ENCODE peak calls at places on chromosomes 3 and 15, in six cellular contexts. I, K, T, O, A and F are unnamed samples. For H3K36me3, the result is how much of the 10 kb centered on the place peaks cover.

GRCh38 chr3:154886437-154886836 is 193.7 kb upstream of the MME start:
- DNase-seq in O (peak), T (no peak), I (no peak), A (no peak), K (peak), F (peak)

GRCh38 chr3:24683511-24684384 is 189.1 kb upstream of the THRB start:
- DNase-seq in I (no peak), O (peak), T (peak), K (peak), A (no peak), F (no peak)

GRCh38 chr3:151312972-151313371 is 3.6 kb downstream of the GPR87 start:
- DNase-seq in K (no peak), T (no peak), I (no peak), O (no peak), A (no peak), F (no peak)

GRCh38 chr3:131903988-131904415 is 130.8 kb downstream of the CPNE4 start:
- DNase-seq in T (no peak), K (peak), I (no peak), A (no peak), O (peak), F (peak)

GRCh38 chr3:141949394-141949793 is 73.0 kb downstream of the ATP1B3 start:
- DNase-seq in K (no peak), I (no peak), A (no peak), T (no peak), O (no peak), F (no peak)

GRCh38 chr15:48149858-48150257 is 28.2 kb downstream of the MYEF2 start:
- DNase-seq in O (peak), T (no peak), I (no peak), A (no peak), K (peak), F (no peak)

GRCh38 chr15:34616613-34617012 is 33.2 kb upstream of the GOLGA8B start:
- DNase-seq in T (peak), A (no peak), K (peak), O (peak), I (no peak), F (peak)

GRCh38 chr3:116453676-116454346 is 8.5 kb upstream of the LSAMP start:
- DNase-seq in O (peak), K (no peak), A (no peak), I (no peak), T (no peak), F (no peak)

GRCh38 chr3:61526307-61526706 is 35.1 kb upstream of the PTPRG start:
- DNase-seq in T (no peak), K (no peak), O (no peak), I (no peak), A (no peak), F (no peak)

GRCh38 chr3:10273697-10274305 is 18.9 kb downstream of the GHRL start:
- DNase-seq in A (no peak), O (peak), K (no peak), T (no peak), I (no peak), F (no peak)

GRCh38 chr3:27507515-27508266 is 23.5 kb upstream of the SLC4A7 start:
- DNase-seq in T (no peak), A (no peak), I (no peak), O (peak), K (peak), F (no peak)

GRCh38 chr3:166367947-166368533 is 530.8 kb upstream of the BCHE start:
- DNase-seq in A (no peak), T (no peak), O (no peak), K (no peak), I (no peak), F (no peak)

DNA sequence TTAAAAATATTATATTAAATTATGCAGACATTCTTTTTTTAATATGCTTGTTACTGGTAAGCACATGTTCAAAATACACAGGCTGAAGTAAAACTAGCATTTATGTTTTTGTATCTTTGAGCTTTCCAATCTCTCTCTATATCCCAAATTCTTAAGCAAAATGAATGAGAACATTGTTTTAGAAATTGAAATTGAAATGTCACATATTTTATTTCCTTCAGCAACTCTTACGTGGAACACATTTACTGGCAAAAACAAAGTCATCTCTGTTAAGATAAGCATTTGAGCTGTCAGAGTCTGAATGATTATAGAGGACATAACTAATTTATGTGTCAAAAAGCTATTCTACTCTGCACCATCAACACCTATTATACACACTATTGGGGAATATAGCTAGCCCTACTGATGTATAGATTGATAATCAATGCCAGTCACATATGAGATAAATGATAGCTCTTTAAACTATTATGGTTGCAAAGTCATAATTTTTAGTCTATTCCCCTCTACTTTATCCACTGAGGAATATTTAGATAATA is 535.4 kb upstream of the BCHE start:
- DNase-seq in O (no peak), T (no peak), I (no peak), A (no peak), K (no peak), F (no peak)
- H3K4me3 ChIP-seq in O (no peak), T (no peak), I (no peak), A (no peak), K (no peak), F (no peak)

DNA sequence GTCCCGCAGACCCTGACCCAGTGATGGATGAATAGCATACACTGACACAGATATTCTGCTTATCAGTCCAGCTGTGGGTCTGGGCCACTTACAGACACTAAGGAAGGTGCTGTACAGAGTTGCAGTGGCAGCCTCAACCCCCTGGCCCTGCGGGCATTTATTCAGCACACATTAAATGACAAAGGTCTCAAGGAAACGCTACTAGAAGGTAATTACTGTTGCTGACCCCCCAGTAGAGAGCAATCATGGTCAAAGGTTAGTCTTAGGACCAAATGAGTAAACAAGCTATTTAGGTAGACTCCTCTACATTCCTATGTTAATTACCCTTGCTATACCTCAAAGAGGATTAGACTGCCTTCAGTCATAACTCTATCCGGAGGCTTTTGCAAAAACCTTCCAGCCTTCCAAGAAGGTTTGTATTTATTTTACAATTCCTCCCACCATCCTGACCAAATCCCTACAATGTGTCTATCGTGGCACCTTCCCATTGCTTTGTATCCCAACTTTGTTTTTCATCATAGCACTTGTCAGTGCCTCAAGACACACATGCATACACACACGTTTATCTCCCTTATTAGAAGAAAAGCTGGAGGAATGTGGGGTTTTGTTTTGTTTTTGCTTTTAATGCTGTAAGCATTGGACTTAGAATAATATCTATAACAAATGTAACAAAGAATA is 227.9 kb downstream of the PYDC2 start:
- DNase-seq in O (no peak), A (no peak), K (no peak), T (no peak), I (no peak), F (no peak)
- H3K36me3 ChIP-seq in O (under half), A (under half), K (under half), T (under half), I (under half), F (under half)

GRCh38 chr3:16883057-16883725 is 1.6 kb upstream of the PLCL2 start:
- DNase-seq in K (no peak), A (no peak), O (no peak), T (no peak), I (no peak), F (no peak)
- H3K4me3 ChIP-seq in K (no peak), A (no peak), O (no peak), T (no peak), I (no peak), F (no peak)

DNA sequence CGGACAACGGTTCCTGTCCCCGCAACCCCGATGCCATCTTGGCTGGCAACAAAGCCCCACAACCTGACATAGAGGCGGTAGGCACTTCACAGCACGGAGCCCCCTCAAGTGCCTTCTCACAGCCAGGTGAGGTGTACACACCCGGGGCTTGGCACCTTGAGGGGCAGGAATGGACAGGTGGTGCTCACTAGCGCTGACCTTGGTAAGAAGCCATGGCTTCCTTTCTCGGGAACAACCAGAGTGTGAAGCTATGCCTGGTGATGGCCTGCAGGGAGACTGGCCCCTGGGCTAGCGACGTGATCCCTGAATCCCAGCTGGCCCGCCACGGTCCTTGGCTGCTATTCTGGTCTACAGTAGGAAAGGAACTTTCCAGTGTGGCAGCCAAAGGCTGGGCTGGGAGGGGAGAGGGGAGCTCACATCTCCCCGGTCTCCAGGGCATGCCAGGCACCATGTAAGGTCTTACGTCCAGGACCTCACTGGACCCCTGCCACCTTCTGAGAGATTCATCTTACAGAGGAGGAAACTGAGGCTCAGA is 70.6 kb upstream of the RPL32 start:
- DNase-seq in O (no peak), T (no peak), I (no peak), K (no peak), A (no peak), F (no peak)
- H3K36me3 ChIP-seq in O (half or more), T (under half), I (half or more), K (under half), A (half or more), F (under half)

GRCh38 chr3:12869025-12869695 is 27.8 kb upstream of the RPL32 start:
- DNase-seq in I (no peak), T (peak), A (peak), K (no peak), O (no peak), F (no peak)
- H3K4me3 ChIP-seq in I (no peak), T (peak), A (peak), K (peak), O (no peak), F (no peak)